ENCODE peak calls at places on chromosomes 6 and 20, in eight cellular contexts. M is A172; S is NCI-H1092 treated with DMSO at 0.1 percent for 48 hours; Q is GM13977; P is NCI-H345; C is Calu3; U is stimulated activated CD8-positive, alpha-beta memory T cell treated with anti-CD3 and anti-CD28 coated beads, Interleukin-2, amount 100 ng/mL, for 1 hour; V is pons. H is an unnamed sample.

GRCh38 chr20:49590163-49591017 is 22.5 kb upstream of the PTGIS start:
- DNase-seq in U (no peak), Q (no peak), P (no peak), C (no peak), V (no peak), M (no peak), S (no peak), H (no peak)

GRCh38 chr20:50948132-50948785 is 10.1 kb downstream of the DPM1 start:
- DNase-seq in Q (no peak), S (no peak), C (no peak), V (no peak), M (no peak), P (no peak), U (no peak), H (no peak)

GRCh38 chr6:149881066-149881766 is 16.7 kb downstream of the RAET1E start:
- DNase-seq in S (no peak), Q (no peak), P (no peak), V (no peak), U (no peak), M (no peak), C (no peak), H (no peak)

GRCh38 chr6:160532315-160532714 is 131.8 kb downstream of the LPA start:
- DNase-seq in S (no peak), V (no peak), P (no peak), U (no peak), M (no peak), Q (no peak), C (no peak), H (no peak)

GRCh38 chr20:4546342-4546741 is 175.4 kb upstream of the PRND start:
- DNase-seq in U (no peak), S (no peak), Q (no peak), V (no peak), M (no peak), C (no peak), P (no peak), H (no peak)

GRCh38 chr6:87436435-87436834 is 28.7 kb downstream of the CFAP206 start:
- DNase-seq in Q (peak), U (peak), M (peak), P (no peak), C (peak), V (peak), S (no peak), H (peak)

GRCh38 chr6:41635365-41635764 is 2.9 kb upstream of the MDFI start:
- DNase-seq in M (no peak), Q (no peak), C (no peak), U (no peak), P (no peak), V (no peak), S (no peak), H (no peak)

GRCh38 chr20:2693286-2693995 is 861 bp downstream of the EBF4 start:
- DNase-seq in M (no peak), U (peak), C (peak), P (peak), V (peak), Q (peak), S (peak), H (no peak)

GRCh38 chr6:112234596-112234995 is 19.8 kb downstream of the LAMA4 start:
- DNase-seq in Q (no peak), C (no peak), S (no peak), M (no peak), P (no peak), U (no peak), V (no peak), H (no peak)

GRCh38 chr6:98295776-98296175 is 538.6 kb upstream of the POU3F2 start:
- DNase-seq in M (no peak), P (no peak), V (no peak), Q (no peak), C (no peak), S (no peak), U (no peak), H (no peak)

GRCh38 chr6:3659748-3660147 is 91.8 kb downstream of the PXDC1 start:
- DNase-seq in V (no peak), Q (no peak), S (no peak), C (no peak), P (no peak), M (no peak), U (no peak), H (no peak)

GRCh38 chr6:75302280-75302679 is 17.7 kb upstream of the TMEM30A start:
- DNase-seq in V (no peak), P (no peak), M (no peak), C (no peak), Q (no peak), S (no peak), U (no peak), H (no peak)

GRCh38 chr20:5510446-5510845 is 193.7 kb upstream of the PROKR2 start:
- DNase-seq in S (no peak), Q (no peak), P (no peak), U (no peak), V (no peak), C (no peak), M (no peak), H (no peak)

GRCh38 chr6:113805836-113806500 is 51.2 kb upstream of the MARCKS start:
- DNase-seq in Q (no peak), V (no peak), U (no peak), P (no peak), S (no peak), C (no peak), M (no peak), H (no peak)

GRCh38 chr6:18412644-18413043 is 25.5 kb downstream of the RNF144B start:
- DNase-seq in Q (no peak), P (no peak), M (no peak), V (no peak), U (no peak), C (no peak), S (no peak), H (no peak)

GRCh38 chr6:22899446-22899845 is 330.1 kb downstream of the HDGFL1 start:
- DNase-seq in M (no peak), U (no peak), P (no peak), C (no peak), Q (no peak), S (no peak), V (no peak), H (no peak)

GRCh38 chr20:8790442-8791074 is 278.3 kb upstream of the PLCB4 start:
- DNase-seq in M (peak), V (peak), Q (peak), C (peak), U (no peak), P (peak), S (peak), H (no peak)

GRCh38 chr20:62267543-62267942 is 29.2 kb downstream of the OSBPL2 start:
- DNase-seq in V (no peak), Q (no peak), P (no peak), C (no peak), U (no peak), M (no peak), S (no peak), H (no peak)

GRCh38 chr6:130843575-130844320 is 16.5 kb downstream of the SMLR1 start:
- DNase-seq in M (peak), V (peak), S (no peak), P (peak), U (no peak), C (no peak), Q (peak), H (no peak)

GRCh38 chr20:43824699-43825402 is 89.8 kb upstream of the TOX2 start:
- DNase-seq in V (no peak), P (peak), Q (no peak), U (no peak), S (peak), M (no peak), C (peak), H (no peak)

GRCh38 chr6:18154507-18155272 is at the start of gene TPMT:
- DNase-seq in V (no peak), S (peak), U (peak), C (peak), Q (no peak), M (no peak), P (peak), H (peak)

GRCh38 chr6:53119772-53120409 is 28.8 kb downstream of the GCM1 start:
- DNase-seq in M (peak), V (no peak), C (peak), Q (no peak), P (no peak), S (peak), U (no peak), H (no peak)